ENCODE peak calls at places on chromosome 22, in five cellular contexts. K, C, R, J and X are unnamed samples.

GRCh38 chr22:22195265-22196017 is 49.1 kb upstream of the VPREB1 start:
- DNase-seq in K (peak), R (peak), C (peak), J (peak), X (peak)

GRCh38 chr22:42108848-42109247 is 18.3 kb upstream of the NDUFA6 start:
- DNase-seq in C (no peak), K (no peak), R (no peak), J (no peak), X (no peak)

GRCh38 chr22:50621948-50622722 is 5.8 kb downstream of the ARSA start:
- DNase-seq in R (no peak), J (no peak), C (no peak), K (no peak), X (peak)

GRCh38 chr22:49958462-49958921 is 2.1 kb upstream of the PIM3 start:
- DNase-seq in R (no peak), K (no peak), J (no peak), C (no peak), X (no peak)

GRCh38 chr22:36252754-36253522 is at the start of gene APOL1:
- DNase-seq in J (peak), K (no peak), C (no peak), R (no peak), X (peak)

GRCh38 chr22:43289551-43289963 is 53.6 kb downstream of the SCUBE1 start:
- DNase-seq in C (no peak), R (no peak), K (no peak), J (peak), X (peak)

GRCh38 chr22:17305076-17305475 is 64.2 kb upstream of the CECR2 start:
- DNase-seq in J (no peak), K (no peak), R (no peak), C (no peak), X (no peak)

GRCh38 chr22:46970411-46971123 is 208.1 kb downstream of the TBC1D22A start:
- DNase-seq in K (no peak), R (no peak), C (no peak), J (no peak), X (no peak)

GRCh38 chr22:32574957-32575893 is 100.6 kb downstream of the FBXO7 start:
- DNase-seq in R (no peak), J (no peak), K (no peak), C (no peak), X (no peak)

GRCh38 chr22:45775569-45776312 is 104.1 kb downstream of the ATXN10 start:
- DNase-seq in K (no peak), C (no peak), R (no peak), J (no peak), X (no peak)

GRCh38 chr22:50169774-50170341 is 673 bp upstream of the PANX2 start:
- DNase-seq in J (no peak), C (no peak), K (no peak), R (no peak), X (peak)

GRCh38 chr22:50522208-50522805 is 3.1 kb downstream of the SCO2 start:
- DNase-seq in C (no peak), J (no peak), R (no peak), K (no peak), X (no peak)

GRCh38 chr22:21832291-21833290 is 34.9 kb downstream of the MAPK1 start:
- DNase-seq in R (no peak), J (peak), K (no peak), C (no peak), X (peak)

GRCh38 chr22:33851240-33851639 is 69.0 kb downstream of the LARGE1 start:
- DNase-seq in J (peak), R (peak), C (no peak), K (no peak), X (peak)

GRCh38 chr22:39562839-39563489 is 7.6 kb upstream of the CACNA1I start:
- DNase-seq in R (no peak), J (no peak), C (no peak), K (no peak), X (no peak)

GRCh38 chr22:24977370-24978230 is 25.1 kb downstream of the KIAA1671 start:
- DNase-seq in R (no peak), K (no peak), J (no peak), C (no peak), X (no peak)

GRCh38 chr22:46088541-46089311 is 61.6 kb upstream of the PPARA start:
- DNase-seq in C (no peak), K (no peak), J (peak), R (peak), X (peak)

GRCh38 chr22:46826438-46826837 is 64.0 kb downstream of the TBC1D22A start:
- DNase-seq in K (no peak), J (no peak), C (no peak), R (no peak), X (no peak)

GRCh38 chr22:46056169-46057041 is 79.4 kb upstream of the WNT7B start:
- DNase-seq in J (no peak), C (no peak), K (no peak), R (peak), X (peak)

GRCh38 chr22:46057206-46057605 is 80.2 kb upstream of the WNT7B start:
- DNase-seq in R (peak), K (no peak), J (no peak), C (no peak), X (peak)

GRCh38 chr22:26681395-26681821 is 24.0 kb downstream of the MIAT start:
- DNase-seq in J (peak), C (no peak), K (peak), R (peak), X (peak)

GRCh38 chr22:39575552-39575825 is 4.9 kb downstream of the CACNA1I start:
- DNase-seq in K (no peak), C (no peak), J (no peak), R (no peak), X (no peak)

GRCh38 chr22:46590334-46590733 is 29.9 kb upstream of the GRAMD4 start:
- DNase-seq in J (no peak), K (no peak), R (no peak), C (no peak), X (no peak)

GRCh38 chr22:45612451-45612901 is 59.2 kb upstream of the ATXN10 start:
- DNase-seq in K (no peak), J (peak), C (no peak), R (peak), X (peak)

GRCh38 chr22:40009953-40010751 is 15.4 kb downstream of the FAM83F start:
- DNase-seq in C (no peak), J (no peak), R (no peak), K (no peak), X (no peak)

GRCh38 chr22:38401336-38402084 is 53.5 kb downstream of the KCNJ4 start:
- DNase-seq in R (no peak), K (no peak), C (no peak), J (no peak), X (no peak)

GRCh38 chr22:50530280-50530856 is 556 bp upstream of the TYMP start:
- DNase-seq in C (peak), K (no peak), J (peak), R (peak), X (peak)

GRCh38 chr22:49622241-49623105 is 205.2 kb downstream of the BRD1 start:
- DNase-seq in K (no peak), C (no peak), J (no peak), R (no peak), X (no peak)

DNA sequence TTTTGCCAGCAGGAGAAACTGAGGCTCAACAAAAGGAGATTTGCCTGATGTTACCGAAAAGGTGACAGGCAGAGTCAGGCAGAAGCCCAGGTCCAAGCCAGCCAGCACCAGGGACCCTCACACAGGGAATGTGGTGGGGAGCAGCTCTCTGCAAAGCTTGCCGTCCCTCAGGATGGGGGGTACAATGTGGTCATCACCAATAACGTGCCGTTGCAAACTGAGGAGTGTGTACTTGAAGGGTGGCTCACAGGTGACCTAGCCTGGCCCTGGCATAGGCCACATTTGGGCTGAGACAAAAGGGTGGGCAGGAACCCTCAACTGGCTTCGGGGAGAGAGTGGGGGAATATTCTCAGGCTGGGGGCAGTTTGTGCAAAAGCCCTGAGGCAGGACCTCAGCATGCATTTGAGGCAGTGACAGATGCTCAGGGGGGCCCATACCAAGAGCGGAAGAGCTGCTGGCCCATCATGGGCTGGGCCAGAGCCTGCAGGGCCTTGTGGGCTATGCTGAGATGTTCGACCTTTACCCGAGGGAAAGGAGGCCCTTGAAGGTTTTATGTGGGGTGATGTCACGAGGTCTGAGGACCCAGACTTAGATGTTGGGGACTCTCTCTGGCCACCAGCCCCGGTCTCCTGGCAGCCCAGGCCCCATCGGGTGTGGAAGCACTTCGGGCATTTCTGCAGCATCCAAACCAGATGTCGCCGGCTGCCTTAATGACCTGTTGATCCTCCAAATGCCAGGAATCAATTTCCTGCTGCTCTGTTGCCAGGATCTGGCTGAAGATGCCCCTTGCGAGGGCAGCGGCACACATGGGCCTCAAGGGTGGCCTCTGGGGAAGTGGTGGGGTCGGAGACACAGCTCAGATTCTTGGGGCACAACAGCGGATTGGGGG is 57.4 kb upstream of the SHISAL1 start:
- DNase-seq in K (no peak), J (no peak), R (no peak), C (no peak), X (peak)
- H3K9ac ChIP-seq in K (peak), J (no peak), R (no peak), C (no peak), X (no peak)

GRCh38 chr22:23537421-23537820 is 42.7 kb downstream of the IGLL1 start:
- DNase-seq in C (no peak), K (no peak), J (no peak), R (no peak), X (no peak)
- H3K9ac ChIP-seq in C (no peak), K (no peak), J (no peak), R (no peak), X (no peak)

DNA sequence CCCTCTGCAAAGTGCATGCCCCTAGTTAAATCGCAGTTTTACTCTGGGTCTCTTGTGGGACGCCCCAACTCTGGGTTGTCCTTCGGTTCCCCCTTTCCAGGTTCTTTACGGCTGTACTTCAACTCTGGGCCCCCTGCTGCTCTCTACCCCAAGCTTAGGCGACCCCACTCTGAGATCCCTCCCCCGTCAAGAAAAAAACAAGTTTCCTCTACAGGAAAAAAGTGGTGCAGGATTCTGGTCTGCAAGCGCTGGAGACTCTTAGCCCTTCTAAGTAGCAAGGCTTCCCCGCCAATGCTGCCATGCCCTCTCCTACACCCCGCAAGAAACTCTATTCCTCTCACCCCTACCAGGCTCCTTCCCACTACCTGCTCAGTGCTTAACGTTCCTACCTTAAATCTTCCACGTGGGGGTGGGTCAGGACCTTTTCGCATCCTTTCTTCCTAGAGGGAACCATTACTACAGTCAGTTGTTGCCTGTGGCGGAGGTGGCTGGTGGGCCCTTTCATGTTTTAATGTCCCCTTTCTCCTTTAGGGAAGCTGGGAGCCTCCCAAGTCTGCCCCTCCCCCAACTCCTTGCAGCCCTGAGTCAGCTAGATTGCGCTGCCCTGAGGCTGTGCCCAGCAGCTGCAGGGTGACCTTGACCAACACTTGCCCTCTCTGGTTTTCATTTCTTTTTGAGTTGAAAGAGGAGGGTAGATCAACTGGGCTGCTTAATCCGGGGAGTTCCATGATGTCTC is 1.4 kb downstream of the NEFH start:
- DNase-seq in J (no peak), R (no peak), K (no peak), C (no peak), X (peak)
- H3K9ac ChIP-seq in J (no peak), R (no peak), K (no peak), C (no peak), X (no peak)

DNA sequence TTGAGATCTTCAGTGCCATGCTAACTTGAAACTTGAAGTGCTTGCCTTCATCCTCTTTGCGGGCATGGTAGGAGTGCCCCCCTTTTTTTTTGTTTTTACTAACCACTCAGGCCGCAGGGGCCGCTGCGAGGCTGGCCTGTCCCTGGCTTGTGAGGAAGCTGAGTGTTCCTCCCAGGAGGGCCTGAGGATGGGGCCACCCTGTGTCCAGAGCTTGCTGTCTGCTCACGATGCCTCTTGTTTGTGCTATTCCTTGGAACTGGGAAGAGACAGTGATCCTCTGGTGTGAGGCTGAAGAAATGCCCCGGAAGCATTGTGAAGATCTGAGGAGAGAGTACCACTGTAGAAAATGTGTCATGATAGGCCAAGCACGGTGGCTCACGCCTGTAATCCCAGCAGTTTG is 2.3 kb downstream of the TANGO2 start:
- DNase-seq in K (no peak), R (no peak), C (no peak), J (no peak), X (no peak)
- H3K9ac ChIP-seq in K (no peak), R (no peak), C (no peak), J (no peak), X (no peak)

GRCh38 chr22:19717691-19718254 is 3.5 kb downstream of the SEPTIN5 start:
- DNase-seq in K (no peak), R (peak), J (peak), C (no peak), X (peak)
- H3K9ac ChIP-seq in K (peak), R (peak), J (peak), C (peak), X (peak)